ENCODE peak calls at places on chromosomes 13 and 19, in five cellular contexts. One of them, this sample, is unnamed.

GRCh38 chr13:113129921-113130750 is 7.5 kb downstream of the F10 start:
- DNase-seq in neural crest cell: no peak
- DNase-seq in CD8-positive, alpha-beta T cell: peak; percentile 32
- DNase-seq in right lobe of liver: no peak
- DNase-seq in AG04450: no peak
- DNase-seq in this sample: peak; percentile 45

GRCh38 chr19:48354332-48354992 is 9.3 kb downstream of the TMEM143 start:
- DNase-seq in neural crest cell: peak; percentile 73
- DNase-seq in CD8-positive, alpha-beta T cell: no peak
- DNase-seq in AG04450: no peak
- DNase-seq in right lobe of liver: no peak
- DNase-seq in this sample: no peak

GRCh38 chr19:5974721-5975387 is 3.1 kb downstream of the RANBP3 start:
- DNase-seq in right lobe of liver: no peak
- DNase-seq in neural crest cell: no peak
- DNase-seq in CD8-positive, alpha-beta T cell: peak; percentile 76
- DNase-seq in AG04450: no peak
- DNase-seq in this sample: peak; percentile 54

GRCh38 chr13:48121733-48122132 is 26.8 kb upstream of the MED4 start:
- DNase-seq in neural crest cell: no peak
- DNase-seq in CD8-positive, alpha-beta T cell: no peak
- DNase-seq in right lobe of liver: no peak
- DNase-seq in AG04450: no peak
- DNase-seq in this sample: no peak

GRCh38 chr13:35475131-35475959 is 1.1 kb downstream of the MAB21L1 start:
- DNase-seq in AG04450: no peak
- DNase-seq in right lobe of liver: peak; percentile 33
- DNase-seq in CD8-positive, alpha-beta T cell: no peak
- DNase-seq in neural crest cell: peak; percentile 35
- DNase-seq in this sample: no peak

GRCh38 chr19:41578886-41579285 is 2.9 kb downstream of the CEACAM21 start:
- DNase-seq in AG04450: no peak
- DNase-seq in CD8-positive, alpha-beta T cell: no peak
- DNase-seq in right lobe of liver: no peak
- DNase-seq in neural crest cell: no peak
- DNase-seq in this sample: no peak

GRCh38 chr13:104011505-104012270 is 945.5 kb upstream of the SLC10A2 start:
- DNase-seq in CD8-positive, alpha-beta T cell: no peak
- DNase-seq in neural crest cell: no peak
- DNase-seq in right lobe of liver: no peak
- DNase-seq in AG04450: no peak
- DNase-seq in this sample: no peak

GRCh38 chr19:6935069-6935468 is 47.7 kb downstream of the ADGRE1 start:
- DNase-seq in CD8-positive, alpha-beta T cell: no peak
- DNase-seq in AG04450: no peak
- DNase-seq in neural crest cell: no peak
- DNase-seq in right lobe of liver: no peak
- DNase-seq in this sample: no peak

GRCh38 chr19:57016076-57016475 is 103.7 kb upstream of the USP29 start:
- DNase-seq in neural crest cell: no peak
- DNase-seq in CD8-positive, alpha-beta T cell: no peak
- DNase-seq in AG04450: no peak
- DNase-seq in right lobe of liver: no peak
- DNase-seq in this sample: no peak

GRCh38 chr13:47594833-47595232 is 406.2 kb downstream of the SUCLA2 start:
- DNase-seq in neural crest cell: no peak
- DNase-seq in AG04450: no peak
- DNase-seq in CD8-positive, alpha-beta T cell: no peak
- DNase-seq in right lobe of liver: no peak
- DNase-seq in this sample: no peak

GRCh38 chr19:49665301-49666119 is at the start of the genes BCL2L12 and IRF3:
- DNase-seq in neural crest cell: peak; percentile 96
- DNase-seq in right lobe of liver: peak; percentile 98
- DNase-seq in AG04450: peak; percentile 91
- DNase-seq in CD8-positive, alpha-beta T cell: peak; percentile 99
- DNase-seq in this sample: peak; percentile 98

GRCh38 chr13:100184095-100184494 is 95.2 kb downstream of the PCCA start:
- DNase-seq in neural crest cell: no peak
- DNase-seq in right lobe of liver: no peak
- DNase-seq in CD8-positive, alpha-beta T cell: no peak
- DNase-seq in AG04450: no peak
- DNase-seq in this sample: no peak

GRCh38 chr13:51096131-51096530 is 14.9 kb downstream of the C13orf42 start:
- DNase-seq in AG04450: no peak
- DNase-seq in neural crest cell: no peak
- DNase-seq in right lobe of liver: no peak
- DNase-seq in CD8-positive, alpha-beta T cell: no peak
- DNase-seq in this sample: no peak

GRCh38 chr13:44219808-44220544 is 153.6 kb upstream of the SERP2 start:
- DNase-seq in right lobe of liver: no peak
- DNase-seq in CD8-positive, alpha-beta T cell: no peak
- DNase-seq in neural crest cell: no peak
- DNase-seq in AG04450: peak; percentile 52
- DNase-seq in this sample: no peak

DNA sequence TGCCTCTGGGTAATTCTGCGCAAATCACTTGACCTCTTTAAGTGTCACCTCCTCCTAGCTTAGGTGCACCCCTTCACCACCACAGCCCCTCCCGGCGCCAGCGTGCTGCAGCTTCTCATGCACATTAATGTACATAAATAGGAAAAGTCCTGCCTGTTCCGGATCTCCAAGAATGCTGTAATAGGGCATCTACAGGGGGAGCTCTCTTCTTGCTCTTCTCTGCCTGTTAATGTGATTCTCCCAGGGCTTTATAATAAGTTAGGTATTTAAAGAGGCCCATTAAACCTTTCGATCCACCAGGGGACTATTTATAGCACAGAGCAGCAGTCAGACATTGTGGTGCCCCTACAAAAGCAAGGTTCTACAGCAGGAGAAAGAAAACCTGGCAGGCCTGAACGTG is 35.3 kb downstream of the SOX1 start:
- DNase-seq in CD8-positive, alpha-beta T cell: no peak
- DNase-seq in right lobe of liver: no peak
- DNase-seq in neural crest cell: no peak
- DNase-seq in AG04450: no peak
- DNase-seq in this sample: no peak
- TF ChIP-seq CTCF in CD8-positive, alpha-beta T cell: no peak
- TF ChIP-seq CTCF in right lobe of liver: peak; percentile 38
- TF ChIP-seq CTCF in neural crest cell: peak; percentile 20
- TF ChIP-seq CTCF in AG04450: no peak
- TF ChIP-seq CTCF in this sample: no peak

DNA sequence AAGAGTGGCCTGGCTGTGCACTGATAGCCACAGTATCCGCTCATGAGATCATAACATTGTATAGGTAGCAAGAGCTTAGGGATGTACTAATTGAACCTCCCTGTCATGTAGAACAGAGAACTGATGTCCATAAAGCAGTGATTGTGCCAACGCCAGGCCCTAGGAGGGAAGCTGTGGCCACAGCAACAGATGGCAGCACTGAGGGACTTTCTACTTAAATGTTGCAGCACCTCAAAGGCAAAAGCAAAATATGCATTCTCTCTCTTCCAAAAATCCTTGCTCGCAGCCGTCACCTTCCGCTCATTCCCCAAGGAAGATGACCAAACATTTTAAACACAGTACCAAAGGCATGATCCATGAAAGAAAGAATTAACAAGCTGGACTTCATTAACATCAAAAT is 32.3 kb downstream of the COL4A1 start:
- DNase-seq in AG04450: no peak
- DNase-seq in CD8-positive, alpha-beta T cell: no peak
- DNase-seq in neural crest cell: no peak
- DNase-seq in right lobe of liver: no peak
- DNase-seq in this sample: no peak
- TF ChIP-seq CTCF in AG04450: peak; percentile 16
- TF ChIP-seq CTCF in CD8-positive, alpha-beta T cell: no peak
- TF ChIP-seq CTCF in neural crest cell: no peak
- TF ChIP-seq CTCF in right lobe of liver: no peak
- TF ChIP-seq CTCF in this sample: peak; percentile 12

GRCh38 chr19:39407644-39408391 is 1.2 kb downstream of the ZFP36 start:
- DNase-seq in neural crest cell: no peak
- DNase-seq in CD8-positive, alpha-beta T cell: peak; percentile 78
- DNase-seq in right lobe of liver: peak; percentile 57
- DNase-seq in AG04450: no peak
- DNase-seq in this sample: peak; percentile 83
- TF ChIP-seq CTCF in neural crest cell: no peak
- TF ChIP-seq CTCF in CD8-positive, alpha-beta T cell: no peak
- TF ChIP-seq CTCF in right lobe of liver: no peak
- TF ChIP-seq CTCF in AG04450: no peak
- TF ChIP-seq CTCF in this sample: no peak

GRCh38 chr19:18424890-18425514 is 5.8 kb downstream of the SSBP4 start:
- DNase-seq in AG04450: no peak
- DNase-seq in CD8-positive, alpha-beta T cell: no peak
- DNase-seq in right lobe of liver: no peak
- DNase-seq in neural crest cell: no peak
- DNase-seq in this sample: no peak

GRCh38 chr19:18427080-18427751 is 8.0 kb downstream of the SSBP4 start:
- DNase-seq in neural crest cell: no peak
- DNase-seq in right lobe of liver: no peak
- DNase-seq in AG04450: no peak
- DNase-seq in CD8-positive, alpha-beta T cell: no peak
- DNase-seq in this sample: no peak

GRCh38 chr19:18426416-18426767 is 7.2 kb downstream of the SSBP4 start:
- DNase-seq in CD8-positive, alpha-beta T cell: no peak
- DNase-seq in AG04450: no peak
- DNase-seq in right lobe of liver: no peak
- DNase-seq in neural crest cell: no peak
- DNase-seq in this sample: no peak

GRCh38 chr19:18424122-18424889 is 5.1 kb downstream of the SSBP4 start:
- DNase-seq in AG04450: no peak
- DNase-seq in CD8-positive, alpha-beta T cell: no peak
- DNase-seq in right lobe of liver: no peak
- DNase-seq in neural crest cell: no peak
- DNase-seq in this sample: no peak

DNA sequence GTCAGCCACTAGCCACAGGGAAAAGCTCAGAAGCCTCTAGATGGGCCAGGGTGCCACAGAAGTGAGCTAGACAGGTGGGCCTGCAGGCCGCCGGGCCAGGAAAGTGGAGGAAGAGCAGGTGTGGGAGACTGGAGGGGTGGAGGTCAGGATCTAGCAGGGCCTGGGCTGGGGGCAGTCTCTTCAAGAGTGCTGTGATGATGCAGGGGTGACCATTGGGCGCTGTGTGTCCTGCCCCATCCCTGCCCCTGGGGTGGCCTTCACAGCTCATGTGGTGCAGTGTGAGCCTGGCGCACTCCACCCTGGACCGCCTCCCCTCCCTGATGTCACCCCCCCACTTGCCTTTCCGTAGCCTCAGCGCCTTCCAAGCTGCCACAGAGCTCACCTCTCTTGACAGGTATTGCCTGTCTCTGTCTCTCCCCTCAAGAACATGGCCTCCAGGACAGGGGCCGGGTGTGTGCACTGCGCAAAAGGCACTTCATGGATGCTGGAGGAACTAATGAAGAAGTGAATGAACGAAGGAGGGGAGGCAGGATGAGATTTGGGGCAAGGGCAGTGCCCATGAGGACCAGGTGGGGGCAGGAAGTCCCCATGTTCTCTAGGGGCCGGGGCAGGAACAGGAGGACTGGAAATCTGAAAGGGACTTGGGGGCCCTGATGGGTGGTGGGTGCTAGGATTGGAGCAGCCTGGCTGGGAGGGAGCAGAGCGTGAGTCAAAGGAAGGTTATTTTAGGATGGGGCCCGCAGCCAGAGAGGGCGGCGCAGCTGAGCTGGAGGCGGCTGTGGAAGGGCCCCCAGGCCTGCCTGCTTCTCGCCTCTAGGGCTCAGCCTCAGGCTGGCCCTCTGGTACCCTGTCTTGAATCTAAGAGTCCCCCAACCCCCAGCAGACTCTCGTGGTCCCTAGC is 6.6 kb downstream of the SSBP4 start:
- DNase-seq in right lobe of liver: no peak
- DNase-seq in AG04450: no peak
- DNase-seq in CD8-positive, alpha-beta T cell: peak; percentile 36
- DNase-seq in neural crest cell: no peak
- DNase-seq in this sample: no peak
- TF ChIP-seq CTCF in right lobe of liver: no peak
- TF ChIP-seq CTCF in AG04450: peak; percentile 28
- TF ChIP-seq CTCF in CD8-positive, alpha-beta T cell: no peak
- TF ChIP-seq CTCF in neural crest cell: no peak
- TF ChIP-seq CTCF in this sample: no peak

This sample was measured in lower lobe of right lung.